ENCODE peak calls at places on chromosomes 2 and 18, in eight cellular contexts. M, J, A, G, C, N, O and Z are unnamed samples.

GRCh38 chr2:226524381-226524843 is 275.2 kb downstream of the IRS1 start:
- DNase-seq in M (no peak), J (no peak), A (peak; percentile 89), G (no peak), C (peak; percentile 54), N (no peak), O (no peak), Z (peak; percentile 75)

GRCh38 chr2:205386109-205386508 is 296.2 kb upstream of the NRP2 start:
- DNase-seq in M (no peak), J (no peak), A (peak; percentile 63), G (no peak), C (no peak), N (no peak), O (no peak), Z (peak; percentile 50)

GRCh38 chr2:110993557-110994231 is 127.0 kb upstream of the BCL2L11 start:
- DNase-seq in M (no peak), J (no peak), A (no peak), G (peak; percentile 15), C (no peak), N (no peak), O (no peak), Z (no peak)

GRCh38 chr2:168156661-168157060 is 90.7 kb downstream of the STK39 start:
- DNase-seq in M (no peak), J (no peak), A (peak; percentile 77), G (no peak), C (peak; percentile 75), N (peak; percentile 86), O (no peak), Z (peak; percentile 80)

GRCh38 chr18:23967321-23968089 is 47.0 kb upstream of the TTC39C start:
- DNase-seq in M (peak; percentile 48), J (no peak), A (no peak), G (peak; percentile 63), C (no peak), N (no peak), O (no peak), Z (no peak)

GRCh38 chr2:118882693-118883336 is 35.4 kb upstream of the EN1 start:
- DNase-seq in M (no peak), J (peak; percentile 34), A (peak; percentile 51), G (peak; percentile 68), C (no peak), N (peak; percentile 72), O (peak; percentile 21), Z (peak; percentile 62)

GRCh38 chr2:165687376-165687775 is 106.7 kb downstream of the GALNT3 start:
- DNase-seq in M (no peak), J (no peak), A (no peak), G (no peak), C (no peak), N (no peak), O (no peak), Z (no peak)

GRCh38 chr2:152497481-152498052 is 162.6 kb downstream of the FMNL2 start:
- DNase-seq in M (peak; percentile 45), J (no peak), A (no peak), G (peak; percentile 50), C (no peak), N (peak; percentile 86), O (no peak), Z (peak; percentile 93)

GRCh38 chr2:727071-727470 is 49.9 kb upstream of the TMEM18 start:
- DNase-seq in M (peak; percentile 50), J (no peak), A (no peak), G (peak; percentile 61), C (no peak), N (no peak), O (peak; percentile 37), Z (no peak)

GRCh38 chr2:65315042-65315441 is 87.4 kb downstream of the ACTR2 start:
- DNase-seq in M (no peak), J (no peak), A (no peak), G (no peak), C (no peak), N (no peak), O (no peak), Z (no peak)

GRCh38 chr2:65313126-65313953 is 85.7 kb downstream of the ACTR2 start:
- DNase-seq in M (no peak), J (no peak), A (no peak), G (no peak), C (no peak), N (no peak), O (no peak), Z (no peak)

GRCh38 chr2:65311596-65311995 is 84.0 kb downstream of the ACTR2 start:
- DNase-seq in M (no peak), J (no peak), A (no peak), G (no peak), C (no peak), N (no peak), O (no peak), Z (no peak)

GRCh38 chr2:65316072-65316471 is 88.4 kb downstream of the ACTR2 start:
- DNase-seq in M (no peak), J (no peak), A (no peak), G (no peak), C (no peak), N (peak; percentile 62), O (no peak), Z (peak; percentile 91)

GRCh38 chr2:65313954-65314256 is 86.3 kb downstream of the ACTR2 start:
- DNase-seq in M (no peak), J (no peak), A (no peak), G (no peak), C (no peak), N (no peak), O (no peak), Z (no peak)
- H3K4me3 ChIP-seq in M (no peak overlapping the region), J (no peak overlapping the region), A (no peak overlapping the region), G (no peak overlapping the region), C (no peak overlapping the region), N (no peak overlapping the region), O (no peak overlapping the region), Z (no peak overlapping the region)

GRCh38 chr2:62800618-62801017 is 95.1 kb downstream of the EHBP1 start:
- DNase-seq in M (no peak), J (no peak), A (no peak), G (peak; percentile 42), C (no peak), N (no peak), O (no peak), Z (no peak)

GRCh38 chr2:62801110-62801509 is 95.6 kb downstream of the EHBP1 start:
- DNase-seq in M (no peak), J (no peak), A (no peak), G (no peak), C (no peak), N (no peak), O (no peak), Z (no peak)

GRCh38 chr2:62806231-62806630 is 100.7 kb downstream of the EHBP1 start:
- DNase-seq in M (no peak), J (no peak), A (no peak), G (no peak), C (no peak), N (no peak), O (no peak), Z (no peak)

GRCh38 chr2:62803961-62804360 is 98.4 kb downstream of the EHBP1 start:
- DNase-seq in M (no peak), J (no peak), A (no peak), G (no peak), C (no peak), N (no peak), O (no peak), Z (peak; percentile 34)

GRCh38 chr2:62801814-62802524 is 96.5 kb downstream of the EHBP1 start:
- DNase-seq in M (no peak), J (peak; percentile 48), A (no peak), G (peak; percentile 28), C (no peak), N (no peak), O (no peak), Z (no peak)
- TF ChIP-seq CTCF in M (peak; percentile 30), J (peak; percentile 38), A (peak; percentile 14), G (peak; percentile 9), C (peak; percentile 27), N (no peak), O (peak; percentile 33), Z (peak; percentile 40)

DNA sequence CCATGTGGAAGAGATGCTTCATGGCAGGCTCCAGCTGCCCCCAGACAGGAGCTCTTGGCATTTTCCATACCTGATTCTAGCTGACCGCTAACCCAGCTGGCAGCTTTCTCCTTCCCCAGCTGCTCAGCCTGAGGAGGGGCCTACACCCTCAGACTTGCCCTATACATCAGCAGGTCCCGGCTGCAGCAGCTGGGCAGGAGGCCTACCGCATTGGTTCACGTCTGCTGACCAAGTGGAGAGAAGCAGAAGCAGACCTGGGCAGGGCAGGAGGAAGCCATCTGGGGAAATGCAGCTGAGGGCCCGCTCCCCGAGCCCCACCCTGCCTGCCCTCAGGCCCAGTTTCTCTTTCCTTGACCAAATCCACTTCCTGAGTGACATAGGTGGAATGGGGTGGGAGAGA is 50.7 kb downstream of the LBH start:
- DNase-seq in M (peak; percentile 56), J (no peak), A (no peak), G (peak; percentile 41), C (no peak), N (no peak), O (no peak), Z (no peak)
- H3K4me3 ChIP-seq in M (no peak overlapping the region), J (no peak overlapping the region), A (no peak overlapping the region), G (no peak overlapping the region), C (no peak overlapping the region), N (no peak overlapping the region), O (no peak overlapping the region), Z (no peak overlapping the region)

GRCh38 chr2:5690718-5691658 is 1.2 kb upstream of the SOX11 start:
- DNase-seq in M (no peak), J (no peak), A (no peak), G (no peak), C (no peak), N (no peak), O (no peak), Z (no peak)

GRCh38 chr2:5690231-5690630 is 2.0 kb upstream of the SOX11 start:
- DNase-seq in M (no peak), J (no peak), A (no peak), G (no peak), C (no peak), N (no peak), O (no peak), Z (no peak)

GRCh38 chr2:5692561-5693287 is 540 bp downstream of the SOX11 start:
- DNase-seq in M (no peak), J (no peak), A (no peak), G (no peak), C (no peak), N (no peak), O (no peak), Z (no peak)

GRCh38 chr2:5693288-5694015 is 1.3 kb downstream of the SOX11 start:
- DNase-seq in M (no peak), J (no peak), A (no peak), G (no peak), C (no peak), N (no peak), O (no peak), Z (no peak)

DNA sequence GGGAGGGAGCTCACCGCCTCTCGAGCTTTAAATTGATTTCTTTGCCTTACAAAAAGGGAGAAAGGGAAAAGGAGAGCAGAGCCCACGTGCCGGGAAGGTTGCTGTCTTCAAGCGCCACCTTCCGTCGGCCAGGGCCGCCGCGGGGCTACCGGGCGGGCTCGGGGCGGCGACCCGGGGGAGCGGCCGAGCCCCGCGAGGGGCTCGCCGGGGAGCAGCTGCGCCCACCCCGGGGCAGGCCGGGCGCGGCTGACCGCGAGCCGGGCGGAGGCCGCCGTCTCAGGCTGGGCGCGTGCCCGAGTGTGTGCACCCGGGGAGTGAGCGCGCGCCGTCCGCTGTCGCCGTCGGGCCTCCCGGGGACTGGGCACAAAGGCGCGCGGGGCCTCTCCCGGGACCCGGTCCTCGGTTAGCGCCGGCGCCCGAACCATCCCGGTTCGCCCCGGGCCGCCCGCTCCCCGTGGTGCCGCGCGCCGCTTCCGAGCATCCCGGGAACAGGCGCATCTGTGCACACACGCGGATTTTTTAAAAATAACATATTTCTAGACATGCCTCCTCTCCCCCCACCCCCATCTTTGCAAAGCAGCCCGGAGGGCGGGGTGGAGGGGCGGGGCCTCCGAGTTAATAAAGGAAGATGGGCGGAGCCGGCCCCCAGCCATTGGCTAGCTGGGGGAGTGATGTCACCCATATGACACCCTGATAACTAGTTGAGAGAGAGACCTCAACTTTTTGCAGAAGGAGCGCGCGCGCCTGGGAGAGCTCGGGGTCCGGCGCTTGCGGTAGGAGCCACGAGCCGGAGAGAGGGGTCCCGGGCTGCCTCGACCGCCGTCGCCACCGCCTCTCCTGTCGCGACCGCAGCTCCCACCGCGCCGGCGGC is at the start of gene SOX11:
- DNase-seq in M (no peak), J (no peak), A (peak; percentile 36), G (no peak), C (peak; percentile 49), N (no peak), O (no peak), Z (no peak)
- TF ChIP-seq CTCF in M (no peak), J (no peak), A (no peak), G (no peak), C (no peak), N (no peak), O (no peak), Z (no peak)